ENCODE peak calls at places on chromosome 18, in seven cellular contexts. U is EL; Y is stimulated activated CD8-positive, alpha-beta memory T cell treated with anti-CD3 and anti-CD28 coated beads, Interleukin-15, amount 100 ng/mL, for 24 hours; Q is Calu3; R is neural crest cell; X is NCI-H2029; D is coronary artery. P is an unnamed sample.

GRCh38 chr18:13310286-13310685 is 91.7 kb downstream of the LDLRAD4 start:
- DNase-seq in X (no peak), D (no peak), Y (no peak), U (no peak), R (no peak), Q (no peak), P (no peak)

GRCh38 chr18:11992096-11992785 is 10.9 kb downstream of the IMPA2 start:
- DNase-seq in Q (no peak), X (no peak), U (no peak), D (no peak), Y (no peak), R (no peak), P (peak)

GRCh38 chr18:75226301-75226955 is 15.8 kb downstream of the TSHZ1 start:
- DNase-seq in Y (no peak), U (no peak), R (no peak), D (no peak), X (no peak), Q (no peak), P (peak)

GRCh38 chr18:10805587-10806088 is 279.8 kb downstream of the NAPG start:
- DNase-seq in U (no peak), D (no peak), R (no peak), Q (no peak), X (no peak), Y (no peak), P (no peak)

GRCh38 chr18:12014976-12015696 is 33.8 kb downstream of the IMPA2 start:
- DNase-seq in Q (no peak), Y (no peak), X (no peak), U (no peak), D (no peak), R (no peak), P (no peak)

GRCh38 chr18:50190926-50191325 is 4.0 kb downstream of the MYO5B start:
- DNase-seq in X (no peak), D (no peak), R (no peak), U (no peak), Q (peak), Y (no peak), P (no peak)

GRCh38 chr18:9516437-9517064 is 41.2 kb downstream of the RALBP1 start:
- DNase-seq in U (peak), R (no peak), X (peak), D (no peak), Q (no peak), Y (no peak), P (peak)

GRCh38 chr18:76394780-76395476 is 100.1 kb downstream of the ZNF516 start:
- DNase-seq in Y (no peak), D (no peak), U (peak), X (no peak), Q (peak), R (no peak), P (no peak)

GRCh38 chr18:22552899-22553460 is 135.3 kb upstream of the CTAGE1 start:
- DNase-seq in D (no peak), Q (no peak), R (no peak), Y (no peak), U (no peak), X (no peak), P (no peak)

GRCh38 chr18:41745166-41746049 is 209.6 kb upstream of the PIK3C3 start:
- DNase-seq in X (peak), R (peak), D (no peak), Q (peak), U (peak), Y (no peak), P (peak)

GRCh38 chr18:62109676-62110075 is 77.2 kb downstream of the PIGN start:
- DNase-seq in R (no peak), X (no peak), Q (no peak), Y (no peak), U (no peak), D (no peak), P (no peak)

GRCh38 chr18:48781041-48781989 is 169.4 kb downstream of the SMAD7 start:
- DNase-seq in X (no peak), Y (no peak), D (peak), R (peak), U (no peak), Q (no peak), P (no peak)

GRCh38 chr18:33051397-33051796 is 278.6 kb upstream of the KLHL14 start:
- DNase-seq in D (no peak), R (no peak), X (peak), U (no peak), Q (peak), Y (no peak), P (no peak)

GRCh38 chr18:59735269-59735860 is 38.1 kb upstream of the CCBE1 start:
- DNase-seq in R (no peak), X (no peak), Y (no peak), Q (no peak), U (no peak), D (no peak), P (no peak)

GRCh38 chr18:61892683-61893303 is at the start of gene RNF152:
- DNase-seq in R (peak), Y (no peak), X (no peak), D (no peak), U (peak), Q (no peak), P (no peak)

GRCh38 chr18:2843161-2843560 is 3.6 kb upstream of the EMILIN2 start:
- DNase-seq in X (no peak), Y (no peak), R (no peak), Q (no peak), U (no peak), D (no peak), P (no peak)

GRCh38 chr18:43571078-43571689 is 293.9 kb upstream of the SYT4 start:
- DNase-seq in U (peak), D (no peak), R (peak), Q (peak), X (peak), Y (no peak), P (peak)

GRCh38 chr18:13611616-13612110 is 114.7 kb downstream of the FAM210A start:
- DNase-seq in D (no peak), Q (no peak), R (no peak), Y (no peak), U (peak), X (no peak), P (peak)

GRCh38 chr18:78069784-78070664 is 820.4 kb downstream of the GALR1 start:
- DNase-seq in Q (no peak), X (peak), U (no peak), Y (no peak), D (no peak), R (no peak), P (no peak)

GRCh38 chr18:67359868-67360838 is 156.4 kb downstream of the DSEL start:
- DNase-seq in X (no peak), R (no peak), Y (no peak), D (peak), U (peak), Q (peak), P (peak)

GRCh38 chr18:53795061-53795460 is 429.4 kb downstream of the MBD2 start:
- DNase-seq in Y (no peak), D (no peak), R (no peak), Q (no peak), X (no peak), U (no peak), P (no peak)

GRCh38 chr18:11877497-11877896 is 26.3 kb downstream of the CHMP1B start:
- DNase-seq in Y (no peak), Q (no peak), R (no peak), U (no peak), D (no peak), X (no peak), P (no peak)

GRCh38 chr18:45745817-45746461 is 22.0 kb downstream of the SLC14A1 start:
- DNase-seq in R (no peak), X (no peak), Y (no peak), D (no peak), U (no peak), Q (no peak), P (no peak)

GRCh38 chr18:26813043-26813442 is 52.5 kb downstream of the AQP4 start:
- DNase-seq in Y (no peak), D (no peak), Q (peak), R (no peak), X (no peak), U (peak), P (peak)

GRCh38 chr18:61957801-61958516 is 65.2 kb upstream of the RNF152 start:
- DNase-seq in Q (no peak), U (peak), R (no peak), D (no peak), X (no peak), Y (no peak), P (no peak)

GRCh38 chr18:5628512-5629255 is 84.9 kb upstream of the EPB41L3 start:
- DNase-seq in Q (no peak), U (no peak), D (no peak), R (peak), X (no peak), Y (no peak), P (peak)

GRCh38 chr18:63339920-63340484 is 20.4 kb upstream of the BCL2 start:
- DNase-seq in Q (peak), X (no peak), U (peak), Y (no peak), D (no peak), R (peak), P (peak)

GRCh38 chr18:54229660-54230059 is 5.2 kb upstream of the MBD2 start:
- DNase-seq in Y (no peak), X (no peak), R (no peak), U (no peak), D (no peak), Q (no peak), P (no peak)

GRCh38 chr18:64097497-64097896 is 51.4 kb downstream of the LINC00305 start:
- DNase-seq in Y (no peak), U (no peak), R (no peak), X (no peak), D (no peak), Q (no peak), P (no peak)

GRCh38 chr18:49335677-49336076 is 124.8 kb downstream of the DYM start:
- DNase-seq in R (no peak), X (no peak), D (no peak), Q (peak), Y (no peak), U (no peak), P (no peak)

GRCh38 chr18:24497052-24497754 is 36.8 kb downstream of the HRH4 start:
- DNase-seq in Q (no peak), X (no peak), R (no peak), U (peak), D (no peak), Y (no peak), P (no peak)

GRCh38 chr18:74013955-74014354 is 133.7 kb downstream of the FBXO15 start:
- DNase-seq in R (no peak), Y (no peak), X (no peak), D (no peak), U (peak), Q (no peak), P (no peak)

GRCh38 chr18:59918320-59918755 is 18.5 kb downstream of the PMAIP1 start:
- DNase-seq in D (no peak), Q (peak), X (peak), Y (no peak), R (no peak), U (peak), P (peak)

GRCh38 chr18:23106575-23106974 is 28.7 kb upstream of the CABLES1 start:
- DNase-seq in R (no peak), U (peak), X (no peak), Y (no peak), D (no peak), Q (peak), P (peak)

GRCh38 chr18:21391074-21391673 is 149.1 kb downstream of the GREB1L start:
- DNase-seq in U (peak), D (no peak), R (no peak), Q (peak), Y (no peak), X (no peak), P (peak)

GRCh38 chr18:63405986-63406385 is 16.3 kb downstream of the VPS4B start:
- DNase-seq in Q (no peak), Y (no peak), X (no peak), U (no peak), D (no peak), R (no peak), P (no peak)

GRCh38 chr18:12621737-12622306 is 36.1 kb downstream of the SPIRE1 start:
- DNase-seq in Y (no peak), U (peak), Q (no peak), X (no peak), D (no peak), R (no peak), P (no peak)

P was measured in ACHN.